ENCODE peak calls at places on chromosomes 1 and 21, in six cellular contexts. P is cardiac fibroblast; S is CD8-positive, alpha-beta T cell; J is PC-3; R is CD4-positive, CD25-positive, alpha-beta regulatory T cell; D is neural progenitor cell. Y is an unnamed sample.

GRCh38 chr1:151024540-151025146 is 11.7 kb upstream of the BNIPL start:
- DNase-seq in S (peak), R (peak), D (peak), J (peak), P (peak), Y (no peak)

GRCh38 chr1:18861082-18861481 is 1.6 kb upstream of the TAS1R2 start:
- DNase-seq in S (no peak), J (no peak), P (no peak), R (no peak), D (no peak), Y (no peak)

GRCh38 chr1:230195199-230195598 is 128.2 kb downstream of the GALNT2 start:
- DNase-seq in P (no peak), R (no peak), D (no peak), J (no peak), S (no peak), Y (no peak)

GRCh38 chr1:208820600-208821232 is 576.5 kb upstream of the PLXNA2 start:
- DNase-seq in S (no peak), D (no peak), P (no peak), J (no peak), R (no peak), Y (no peak)

GRCh38 chr1:23865543-23865930 is 2.6 kb downstream of the FUCA1 start:
- DNase-seq in R (no peak), S (no peak), D (no peak), P (peak), J (peak), Y (peak)

GRCh38 chr1:158019177-158019868 is 25.9 kb downstream of the KIRREL1 start:
- DNase-seq in P (peak), D (peak), S (no peak), R (no peak), J (peak), Y (peak)

GRCh38 chr1:81936838-81937237 is 136.1 kb downstream of the ADGRL2 start:
- DNase-seq in S (no peak), R (no peak), D (no peak), J (no peak), P (no peak), Y (no peak)

GRCh38 chr1:50371749-50372148 is 51.5 kb downstream of the DMRTA2 start:
- DNase-seq in J (no peak), D (no peak), P (no peak), R (no peak), S (no peak), Y (no peak)

GRCh38 chr1:44624268-44624901 is 49.9 kb downstream of the TMEM53 start:
- DNase-seq in D (no peak), S (no peak), J (no peak), R (no peak), P (no peak), Y (no peak)

GRCh38 chr1:77060000-77060399 is 159.2 kb downstream of the PIGK start:
- DNase-seq in P (no peak), S (no peak), D (peak), R (no peak), J (peak), Y (no peak)

GRCh38 chr1:10980841-10981727 is 31.4 kb upstream of the TARDBP start:
- DNase-seq in S (no peak), D (peak), J (no peak), R (no peak), P (peak), Y (no peak)

GRCh38 chr1:27357281-27358037 is 9.3 kb downstream of the MAP3K6 start:
- DNase-seq in R (peak), J (peak), D (peak), S (peak), P (peak), Y (no peak)

GRCh38 chr1:97412737-97413136 is 508.1 kb downstream of the DPYD start:
- DNase-seq in R (no peak), S (no peak), P (peak), D (no peak), J (peak), Y (no peak)

GRCh38 chr1:85078903-85079302 is 30.6 kb upstream of the MCOLN3 start:
- DNase-seq in S (no peak), D (peak), R (no peak), J (peak), P (peak), Y (no peak)

GRCh38 chr21:37896788-37897187 is 19.5 kb downstream of the KCNJ6 start:
- DNase-seq in P (no peak), J (no peak), R (no peak), S (no peak), D (no peak), Y (no peak)

GRCh38 chr1:47536646-47537118 is 98.8 kb downstream of the FOXD2 start:
- DNase-seq in P (no peak), J (no peak), D (no peak), R (no peak), S (no peak), Y (no peak)

GRCh38 chr1:246724001-246724724 is at the start of gene SCCPDH:
- DNase-seq in R (peak), S (peak), J (peak), D (peak), P (peak), Y (no peak)

GRCh38 chr21:44564886-44565598 is 6.4 kb upstream of the KRTAP10-3 start:
- DNase-seq in P (no peak), R (peak), J (no peak), S (no peak), D (no peak), Y (no peak)
- H3K4me3 ChIP-seq in P (no peak), R (peak), J (no peak), S (no peak), D (no peak), Y (no peak)

DNA sequence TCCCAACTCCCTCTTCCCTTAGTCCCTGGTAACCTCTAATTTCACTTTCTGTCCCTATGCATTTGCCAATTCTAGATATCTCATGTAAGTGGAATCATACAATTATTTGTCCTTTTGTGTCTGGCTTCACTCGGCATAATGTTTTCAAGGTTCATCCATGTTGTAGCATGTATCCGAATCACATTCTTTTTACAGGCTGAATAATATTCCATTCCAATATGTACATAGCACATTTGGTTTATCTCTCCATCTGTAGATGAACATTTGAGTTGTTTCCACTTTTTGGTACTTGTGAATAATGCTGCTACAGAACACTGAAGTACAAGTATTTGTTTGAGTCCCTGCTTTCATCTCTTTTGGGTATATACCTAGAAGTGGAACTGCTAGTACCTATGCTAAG is 857 bp upstream of the LYPLAL1 start:
- DNase-seq in P (no peak), S (no peak), R (no peak), D (no peak), J (no peak), Y (no peak)
- H3K4me3 ChIP-seq in P (no peak), S (no peak), R (peak), D (no peak), J (no peak), Y (no peak)

DNA sequence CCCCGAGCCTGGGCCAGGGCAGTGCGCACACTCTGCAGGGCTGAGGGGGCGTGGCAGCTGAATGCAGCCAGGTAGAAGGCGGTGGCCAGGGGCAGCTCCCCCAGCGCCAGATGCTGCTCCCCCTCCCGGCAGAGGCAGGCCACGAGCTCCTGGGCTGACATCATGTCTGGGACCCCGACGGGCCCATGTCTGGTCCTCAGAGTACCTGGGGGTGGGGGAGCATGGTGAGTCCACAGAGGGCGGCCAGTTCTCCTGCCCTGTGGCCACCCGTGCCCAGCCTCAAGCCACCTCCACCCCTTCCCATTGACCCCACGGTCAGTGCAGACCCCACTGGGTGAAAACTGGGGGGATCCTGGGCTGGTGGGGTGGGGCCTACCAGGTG is 838 bp downstream of the TTC34 start:
- DNase-seq in J (no peak), P (no peak), D (no peak), S (no peak), R (no peak), Y (no peak)
- H3K4me3 ChIP-seq in J (no peak), P (no peak), D (no peak), S (no peak), R (no peak), Y (no peak)

GRCh38 chr21:16913010-16913409 is 599.8 kb upstream of the CXADR start:
- DNase-seq in D (peak), J (no peak), S (no peak), P (no peak), R (no peak), Y (no peak)

GRCh38 chr21:16912075-16912474 is 600.8 kb upstream of the CXADR start:
- DNase-seq in R (no peak), J (peak), S (no peak), D (no peak), P (peak), Y (peak)

GRCh38 chr21:16910435-16911165 is 602.2 kb upstream of the CXADR start:
- DNase-seq in P (no peak), R (no peak), J (no peak), S (no peak), D (no peak), Y (no peak)

GRCh38 chr21:16908087-16908486 is 604.8 kb upstream of the CXADR start:
- DNase-seq in D (no peak), P (peak), J (peak), S (no peak), R (no peak), Y (peak)

DNA sequence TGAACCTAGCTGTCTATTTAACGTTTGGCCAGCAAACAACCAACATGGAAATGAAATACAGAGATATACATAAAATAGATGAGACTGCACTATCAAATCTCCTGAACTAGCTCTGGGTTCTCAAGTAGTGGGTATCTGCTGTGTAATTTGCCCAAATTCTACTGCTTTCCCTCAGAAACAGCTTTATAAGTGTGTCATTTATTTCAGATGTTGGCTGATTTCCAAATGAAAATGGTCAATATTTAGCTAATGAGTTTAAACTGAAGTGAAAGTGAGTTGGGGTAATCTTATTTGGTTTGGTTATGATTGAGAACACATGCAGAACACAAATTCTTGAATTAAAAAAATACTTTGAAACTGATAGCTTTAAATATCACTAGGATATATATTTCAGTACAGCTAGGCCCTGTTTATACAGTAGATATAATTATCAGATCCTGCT is 601.7 kb upstream of the CXADR start:
- DNase-seq in J (no peak), D (no peak), R (no peak), S (no peak), P (no peak), Y (no peak)
- H3K4me3 ChIP-seq in J (no peak), D (no peak), R (no peak), S (no peak), P (no peak), Y (no peak)

DNA sequence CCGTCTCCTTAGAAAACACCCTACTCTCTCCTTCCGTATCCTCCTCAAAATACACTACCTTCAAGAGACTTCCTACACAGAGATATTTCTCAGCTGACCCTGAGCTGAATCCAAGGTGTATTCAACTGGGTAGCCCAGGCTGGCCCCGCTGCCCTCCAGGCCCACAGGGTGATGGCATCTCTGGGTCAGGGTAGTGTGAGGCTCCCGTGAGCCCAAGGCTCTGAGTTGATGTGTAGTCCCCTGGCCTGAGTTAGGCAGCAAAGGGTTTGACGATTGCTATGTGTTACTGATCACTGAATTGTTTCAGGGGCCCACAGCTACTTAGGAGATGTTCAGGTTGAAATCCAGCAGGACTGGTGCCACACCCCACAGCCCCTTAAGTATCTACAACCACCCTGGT is 6.7 kb downstream of the INAVA start:
- DNase-seq in D (no peak), S (no peak), R (no peak), P (no peak), J (no peak), Y (no peak)
- H3K4me3 ChIP-seq in D (no peak), S (no peak), R (no peak), P (no peak), J (no peak), Y (no peak)

DNA sequence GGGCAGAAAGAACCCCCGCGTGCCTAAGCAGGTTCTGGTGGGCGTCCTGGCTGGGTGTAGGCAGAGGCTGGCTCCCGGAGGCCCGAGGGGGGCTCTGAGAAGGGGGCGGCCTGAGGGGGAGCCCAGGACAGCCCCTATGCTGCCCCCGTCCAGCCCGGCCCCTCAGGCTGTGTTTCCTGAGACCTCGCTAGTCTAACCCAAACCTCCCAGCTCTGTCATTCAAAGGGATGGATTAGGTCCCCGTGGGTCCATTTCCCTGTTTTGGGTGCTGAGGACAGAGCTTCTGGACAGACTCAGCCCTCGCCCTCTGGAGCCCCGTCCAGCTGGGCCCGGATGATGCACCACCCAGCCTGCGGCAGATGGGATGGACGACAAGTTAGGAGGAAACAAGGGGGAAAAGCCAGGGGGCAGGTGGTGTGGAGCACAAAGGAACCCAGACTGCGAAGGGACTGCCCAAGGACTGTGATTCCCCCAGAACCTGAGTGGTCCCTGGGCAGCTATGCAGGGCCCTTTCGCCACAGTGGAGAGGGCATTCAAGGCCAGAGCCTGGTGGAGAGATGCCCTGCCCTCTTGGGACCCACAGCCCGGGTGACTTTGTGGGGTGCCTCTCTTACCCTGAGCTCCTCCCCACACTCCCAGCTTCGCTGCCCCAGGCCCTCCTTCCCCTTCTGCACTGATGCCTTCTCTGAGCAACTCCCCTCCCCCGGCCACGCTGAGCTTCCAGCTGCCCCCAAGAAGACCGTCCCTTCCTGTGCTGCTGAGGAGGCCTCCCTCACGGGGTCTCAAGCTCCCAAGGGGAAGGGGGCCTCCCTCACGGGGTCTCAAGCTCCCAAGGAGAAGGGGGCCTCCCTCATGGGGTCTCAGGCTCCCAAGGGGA is 2.8 kb downstream of the HES4 start:
- DNase-seq in S (no peak), R (no peak), P (no peak), J (no peak), D (no peak), Y (no peak)
- H3K4me3 ChIP-seq in S (no peak), R (no peak), P (no peak), J (peak), D (no peak), Y (no peak)

Y was measured in skeletal muscle cell.